ENCODE peak calls at places on chromosomes 13 and 19, in seven cellular contexts. S, I, C, V, G, K and T are unnamed samples.

GRCh38 chr13:94178625-94179244 is 300.7 kb downstream of the DCT start:
- DNase-seq in S (no peak), I (no peak), C (no peak), V (peak), G (no peak), K (no peak), T (no peak)

GRCh38 chr13:109113427-109113826 is 484.0 kb downstream of the MYO16 start:
- DNase-seq in S (no peak), I (no peak), C (no peak), V (no peak), G (no peak), K (no peak), T (no peak)

GRCh38 chr13:50693755-50694154 is 149.7 kb downstream of the DLEU7 start:
- DNase-seq in S (no peak), I (peak), C (peak), V (no peak), G (no peak), K (no peak), T (no peak)

GRCh38 chr19:9018163-9018875 is 8.1 kb upstream of the MUC16 start:
- DNase-seq in S (no peak), I (no peak), C (no peak), V (no peak), G (no peak), K (peak), T (no peak)

GRCh38 chr19:53647792-53648191 is 16.0 kb downstream of the DPRX start:
- DNase-seq in S (no peak), I (no peak), C (no peak), V (no peak), G (no peak), K (no peak), T (no peak)

GRCh38 chr13:71866173-71867091 is 572 bp downstream of the DACH1 start:
- DNase-seq in S (no peak), I (no peak), C (peak), V (peak), G (no peak), K (no peak), T (peak)

GRCh38 chr13:98839826-98840769 is 87.6 kb upstream of the SLC15A1 start:
- DNase-seq in S (peak), I (peak), C (peak), V (peak), G (no peak), K (no peak), T (peak)

GRCh38 chr13:77918391-77919261 is at the start of gene EDNRB:
- DNase-seq in S (no peak), I (no peak), C (peak), V (peak), G (no peak), K (no peak), T (no peak)

GRCh38 chr13:40585911-40586471 is 80.5 kb downstream of the FOXO1 start:
- DNase-seq in S (no peak), I (peak), C (no peak), V (no peak), G (no peak), K (peak), T (no peak)

GRCh38 chr13:109385161-109385560 is 401.2 kb downstream of the IRS2 start:
- DNase-seq in S (no peak), I (peak), C (no peak), V (no peak), G (no peak), K (no peak), T (no peak)

GRCh38 chr19:41456342-41456918 is 13.5 kb downstream of the ERICH4 start:
- DNase-seq in S (no peak), I (peak), C (no peak), V (no peak), G (no peak), K (no peak), T (no peak)

GRCh38 chr19:511101-511841 is 4.0 kb downstream of the TPGS1 start:
- DNase-seq in S (peak), I (no peak), C (peak), V (peak), G (no peak), K (no peak), T (peak)

GRCh38 chr19:35213678-35214632 is 14.6 kb downstream of the FAM187B start:
- DNase-seq in S (peak), I (peak), C (peak), V (peak), G (peak), K (peak), T (peak)

GRCh38 chr13:20118268-20119140 is 42.3 kb downstream of the GJA3 start:
- DNase-seq in S (peak), I (no peak), C (peak), V (peak), G (no peak), K (no peak), T (peak)

GRCh38 chr13:30873519-30873918 is 32.6 kb upstream of the MEDAG start:
- DNase-seq in S (no peak), I (no peak), C (no peak), V (no peak), G (no peak), K (no peak), T (no peak)

GRCh38 chr19:33767898-33768413 is 28.7 kb upstream of the KCTD15 start:
- DNase-seq in S (no peak), I (no peak), C (no peak), V (peak), G (no peak), K (no peak), T (no peak)

GRCh38 chr13:99027661-99028425 is 50.0 kb upstream of the DOCK9 start:
- DNase-seq in S (no peak), I (no peak), C (no peak), V (no peak), G (no peak), K (no peak), T (no peak)

GRCh38 chr19:5694167-5694951 is 4.3 kb downstream of the RPL36 start:
- DNase-seq in S (no peak), I (no peak), C (no peak), V (no peak), G (no peak), K (no peak), T (peak)

GRCh38 chr19:46609511-46610412 is 8.6 kb downstream of the CALM3 start:
- DNase-seq in S (no peak), I (no peak), C (peak), V (no peak), G (no peak), K (no peak), T (no peak)

GRCh38 chr13:93398167-93398566 is 171.6 kb downstream of the GPC6 start:
- DNase-seq in S (no peak), I (peak), C (no peak), V (peak), G (no peak), K (no peak), T (no peak)

GRCh38 chr19:33376423-33376822 is 2.9 kb downstream of the CEBPG start:
- DNase-seq in S (no peak), I (peak), C (peak), V (no peak), G (peak), K (peak), T (no peak)

GRCh38 chr13:24692541-24692940 is 12.3 kb downstream of the ATP12A start:
- DNase-seq in S (no peak), I (peak), C (peak), V (no peak), G (no peak), K (no peak), T (no peak)

GRCh38 chr13:47117268-47117667 is 220.4 kb upstream of the HTR2A start:
- DNase-seq in S (no peak), I (peak), C (no peak), V (no peak), G (no peak), K (no peak), T (no peak)

GRCh38 chr19:2186071-2186846 is 22.5 kb downstream of the DOT1L start:
- DNase-seq in S (no peak), I (peak), C (peak), V (no peak), G (peak), K (no peak), T (no peak)

GRCh38 chr19:51354742-51355148 is 11.4 kb downstream of the ETFB start:
- DNase-seq in S (no peak), I (no peak), C (no peak), V (peak), G (no peak), K (no peak), T (no peak)

GRCh38 chr13:47904891-47905290 is 96.2 kb downstream of the SUCLA2 start:
- DNase-seq in S (no peak), I (no peak), C (no peak), V (peak), G (no peak), K (no peak), T (no peak)

GRCh38 chr19:18491995-18492953 is 29.6 kb downstream of the ELL start:
- DNase-seq in S (no peak), I (no peak), C (no peak), V (no peak), G (no peak), K (no peak), T (no peak)

GRCh38 chr13:47549219-47549752 is 451.8 kb downstream of the SUCLA2 start:
- DNase-seq in S (no peak), I (peak), C (no peak), V (no peak), G (no peak), K (no peak), T (no peak)

GRCh38 chr13:50248537-50249521 is 233.6 kb downstream of the KCNRG start:
- DNase-seq in S (no peak), I (no peak), C (no peak), V (no peak), G (no peak), K (peak), T (no peak)

GRCh38 chr19:51097166-51097736 is 11.0 kb downstream of the CTU1 start:
- DNase-seq in S (peak), I (peak), C (peak), V (peak), G (no peak), K (peak), T (peak)

GRCh38 chr13:98487522-98487921 is 89.4 kb downstream of the STK24 start:
- DNase-seq in S (no peak), I (no peak), C (no peak), V (no peak), G (no peak), K (no peak), T (no peak)

GRCh38 chr19:5149508-5149907 is 180.6 kb downstream of the KDM4B start:
- DNase-seq in S (no peak), I (no peak), C (no peak), V (no peak), G (no peak), K (no peak), T (no peak)

GRCh38 chr19:55336101-55336500 is 3.6 kb upstream of the KMT5C start:
- DNase-seq in S (no peak), I (no peak), C (no peak), V (no peak), G (no peak), K (peak), T (no peak)

GRCh38 chr13:30422056-30422914 is at the start of gene UBE2L5:
- DNase-seq in S (peak), I (peak), C (peak), V (peak), G (no peak), K (peak), T (peak)

GRCh38 chr13:38979891-38980627 is 10.6 kb downstream of the STOML3 start:
- DNase-seq in S (no peak), I (no peak), C (peak), V (no peak), G (no peak), K (no peak), T (peak)

GRCh38 chr19:1406496-1406817 is 929 bp upstream of the DAZAP1 start:
- DNase-seq in S (no peak), I (no peak), C (no peak), V (no peak), G (no peak), K (peak), T (no peak)

GRCh38 chr19:16456652-16457194 is 15.0 kb downstream of the EPS15L1 start:
- DNase-seq in S (no peak), I (no peak), C (no peak), V (no peak), G (no peak), K (no peak), T (no peak)

GRCh38 chr19:16455489-16455888 is 16.3 kb downstream of the EPS15L1 start:
- DNase-seq in S (no peak), I (no peak), C (no peak), V (no peak), G (no peak), K (no peak), T (no peak)

GRCh38 chr19:16458391-16459128 is 13.2 kb downstream of the EPS15L1 start:
- DNase-seq in S (no peak), I (no peak), C (no peak), V (no peak), G (no peak), K (no peak), T (no peak)

GRCh38 chr19:16457954-16458331 is 13.8 kb downstream of the EPS15L1 start:
- DNase-seq in S (no peak), I (no peak), C (no peak), V (no peak), G (no peak), K (no peak), T (no peak)

GRCh38 chr19:16457195-16457953 is 14.4 kb downstream of the EPS15L1 start:
- DNase-seq in S (no peak), I (no peak), C (no peak), V (peak), G (no peak), K (no peak), T (peak)
- H3K4me3 ChIP-seq in S (no peak), I (no peak), C (no peak), V (no peak), G (peak), K (no peak), T (no peak)

GRCh38 chr19:45401815-45402468 is 2.9 kb downstream of the PPP1R13L start:
- DNase-seq in S (no peak), I (no peak), C (no peak), V (no peak), G (no peak), K (no peak), T (no peak)
- H3K4me3 ChIP-seq in S (no peak), I (no peak), C (no peak), V (no peak), G (no peak), K (no peak), T (no peak)

GRCh38 chr19:14495678-14496028 is 274 bp downstream of the GIPC1 start:
- DNase-seq in S (no peak), I (no peak), C (no peak), V (no peak), G (no peak), K (no peak), T (no peak)

GRCh38 chr19:14492756-14493337 is 3.1 kb downstream of the GIPC1 start:
- DNase-seq in S (no peak), I (no peak), C (no peak), V (no peak), G (no peak), K (no peak), T (no peak)

GRCh38 chr19:14494910-14495677 is 833 bp downstream of the GIPC1 start:
- DNase-seq in S (no peak), I (no peak), C (no peak), V (no peak), G (no peak), K (peak), T (no peak)

GRCh38 chr19:14496029-14496848 is at the start of gene GIPC1:
- DNase-seq in S (peak), I (peak), C (peak), V (peak), G (peak), K (peak), T (peak)

GRCh38 chr19:14494451-14494850 is 1.5 kb downstream of the GIPC1 start:
- DNase-seq in S (no peak), I (no peak), C (no peak), V (no peak), G (no peak), K (no peak), T (no peak)
- H3K4me3 ChIP-seq in S (no peak), I (peak), C (no peak), V (peak), G (peak), K (peak), T (peak)

DNA sequence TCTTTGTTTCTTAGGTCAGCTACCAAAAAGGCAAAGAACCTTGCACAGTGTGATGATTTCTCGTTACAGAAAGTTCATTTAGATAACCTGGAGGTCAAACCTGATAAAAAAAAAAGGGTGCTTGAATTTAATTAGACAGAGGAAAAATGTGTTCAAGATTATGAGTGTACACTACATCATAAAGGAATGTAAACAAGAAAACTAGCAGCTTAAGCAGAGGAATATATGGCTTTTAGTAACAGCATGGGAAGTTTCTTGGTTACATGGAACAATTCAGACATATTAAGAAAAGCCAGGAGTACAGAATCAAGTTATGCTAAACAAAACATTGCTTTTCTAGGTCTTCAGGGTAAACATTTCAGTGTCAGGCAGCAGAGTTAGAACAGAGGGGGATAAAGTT is 32.9 kb downstream of the ING1 start:
- DNase-seq in S (no peak), I (no peak), C (no peak), V (no peak), G (no peak), K (no peak), T (no peak)
- H3K4me3 ChIP-seq in S (no peak), I (no peak), C (no peak), V (no peak), G (no peak), K (no peak), T (no peak)

GRCh38 chr13:114199961-114200672 is 21.1 kb downstream of the CFAP97D2 start:
- DNase-seq in S (no peak), I (no peak), C (no peak), V (peak), G (no peak), K (no peak), T (no peak)
- H3K4me3 ChIP-seq in S (no peak), I (no peak), C (peak), V (peak), G (peak), K (no peak), T (no peak)

DNA sequence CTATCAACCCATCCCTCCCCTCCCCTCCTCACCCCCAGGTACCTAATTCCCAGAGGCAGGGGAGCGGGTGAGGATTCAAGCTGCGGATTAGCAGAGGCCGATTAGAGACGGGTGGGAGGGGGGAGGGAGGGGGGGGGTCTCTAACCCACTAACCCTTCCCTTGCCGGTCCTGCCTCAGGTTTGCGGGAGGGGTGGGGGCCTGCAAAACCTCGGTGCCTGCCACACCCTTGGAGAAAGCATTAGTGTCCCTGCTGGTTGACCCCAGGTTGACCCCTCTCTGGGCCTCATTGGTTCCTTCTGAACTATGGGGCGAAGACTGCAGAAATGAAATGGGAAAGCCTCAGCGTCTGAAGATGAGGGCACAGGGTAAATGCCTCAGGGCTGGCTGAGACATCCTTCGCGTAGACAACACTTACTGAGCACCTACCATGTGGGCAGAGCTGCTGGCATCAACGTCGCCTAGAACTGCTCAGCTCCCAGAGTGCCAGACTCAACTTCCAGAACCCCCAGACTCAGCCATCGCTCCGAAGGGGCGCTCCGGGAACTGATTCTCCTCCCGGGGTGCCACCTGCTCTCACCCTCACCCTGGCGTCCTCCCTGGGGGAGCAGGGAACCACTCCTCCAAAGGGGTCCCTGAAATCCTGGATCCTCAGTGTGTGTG is 8.5 kb upstream of the NFIC start:
- DNase-seq in S (no peak), I (no peak), C (no peak), V (no peak), G (no peak), K (no peak), T (no peak)
- H3K4me3 ChIP-seq in S (peak), I (no peak), C (no peak), V (peak), G (peak), K (no peak), T (no peak)

DNA sequence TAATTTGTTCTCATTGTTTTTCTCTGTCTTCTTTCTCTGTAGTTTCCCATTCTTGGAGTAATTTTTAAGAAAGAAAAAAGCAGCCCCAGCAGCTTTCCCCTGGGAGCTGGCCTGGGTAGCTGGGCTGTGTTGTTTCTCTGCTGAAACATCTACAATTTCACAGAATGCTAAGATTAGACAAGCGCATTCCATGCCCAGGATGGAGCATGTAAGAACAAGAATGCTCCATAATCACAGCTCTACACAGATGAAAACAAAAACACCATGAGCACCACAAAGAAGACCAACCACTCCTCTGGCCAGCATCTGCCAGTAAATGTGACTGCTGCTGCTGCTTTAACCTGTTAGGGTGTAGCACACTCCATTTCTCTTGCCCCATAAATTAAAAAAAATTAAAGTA is 239.2 kb upstream of the SLITRK1 start:
- DNase-seq in S (no peak), I (no peak), C (no peak), V (peak), G (no peak), K (no peak), T (no peak)
- H3K4me3 ChIP-seq in S (no peak), I (no peak), C (no peak), V (no peak), G (no peak), K (no peak), T (no peak)